ENCODE peak calls at places on chromosomes 6 and 20, in eight cellular contexts. One of them, this sample, is unnamed.

GRCh38 chr20:35571566-35571965 is 29.7 kb downstream of the ERGIC3 start:
- DNase-seq in aorta: no peak
- DNase-seq in naive thymus-derived CD4-positive, alpha-beta T cell: no peak
- DNase-seq in Peyer's patch: no peak
- DNase-seq in MM.1S: no peak
- DNase-seq in CD8-positive, alpha-beta T cell: no peak
- DNase-seq in transverse colon: no peak
- DNase-seq in sigmoid colon: no peak
- DNase-seq in this sample: no peak

GRCh38 chr20:58342104-58342945 is 32.8 kb downstream of the RAB22A start:
- DNase-seq in transverse colon: no peak
- DNase-seq in Peyer's patch: no peak
- DNase-seq in aorta: no peak
- DNase-seq in naive thymus-derived CD4-positive, alpha-beta T cell: no peak
- DNase-seq in CD8-positive, alpha-beta T cell: no peak
- DNase-seq in MM.1S: no peak
- DNase-seq in sigmoid colon: no peak
- DNase-seq in this sample: peak

GRCh38 chr20:52129611-52130010 is 62.0 kb downstream of the ZFP64 start:
- DNase-seq in sigmoid colon: no peak
- DNase-seq in naive thymus-derived CD4-positive, alpha-beta T cell: no peak
- DNase-seq in transverse colon: no peak
- DNase-seq in Peyer's patch: no peak
- DNase-seq in aorta: no peak
- DNase-seq in MM.1S: no peak
- DNase-seq in CD8-positive, alpha-beta T cell: no peak
- DNase-seq in this sample: no peak

GRCh38 chr20:35385733-35386132 is 26.0 kb downstream of the UQCC1 start:
- DNase-seq in Peyer's patch: no peak
- DNase-seq in naive thymus-derived CD4-positive, alpha-beta T cell: no peak
- DNase-seq in MM.1S: no peak
- DNase-seq in transverse colon: no peak
- DNase-seq in CD8-positive, alpha-beta T cell: no peak
- DNase-seq in sigmoid colon: no peak
- DNase-seq in aorta: no peak
- DNase-seq in this sample: no peak

GRCh38 chr6:90078513-90079289 is 184.4 kb downstream of the GJA10 start:
- DNase-seq in aorta: no peak
- DNase-seq in naive thymus-derived CD4-positive, alpha-beta T cell: no peak
- DNase-seq in Peyer's patch: no peak
- DNase-seq in sigmoid colon: no peak
- DNase-seq in MM.1S: no peak
- DNase-seq in CD8-positive, alpha-beta T cell: no peak
- DNase-seq in transverse colon: no peak
- DNase-seq in this sample: no peak

GRCh38 chr6:41334482-41335023 is 855 bp upstream of the NCR2 start:
- DNase-seq in aorta: no peak
- DNase-seq in transverse colon: no peak
- DNase-seq in naive thymus-derived CD4-positive, alpha-beta T cell: no peak
- DNase-seq in MM.1S: no peak
- DNase-seq in sigmoid colon: no peak
- DNase-seq in CD8-positive, alpha-beta T cell: no peak
- DNase-seq in Peyer's patch: no peak
- DNase-seq in this sample: no peak

GRCh38 chr6:50699086-50699886 is 14.0 kb upstream of the TFAP2D start:
- DNase-seq in transverse colon: no peak
- DNase-seq in CD8-positive, alpha-beta T cell: no peak
- DNase-seq in sigmoid colon: no peak
- DNase-seq in Peyer's patch: no peak
- DNase-seq in aorta: no peak
- DNase-seq in MM.1S: no peak
- DNase-seq in naive thymus-derived CD4-positive, alpha-beta T cell: no peak
- DNase-seq in this sample: no peak

GRCh38 chr20:63946986-63947637 is 9.1 kb downstream of the UCKL1 start:
- DNase-seq in naive thymus-derived CD4-positive, alpha-beta T cell: no peak
- DNase-seq in transverse colon: no peak
- DNase-seq in MM.1S: no peak
- DNase-seq in sigmoid colon: peak
- DNase-seq in Peyer's patch: no peak
- DNase-seq in CD8-positive, alpha-beta T cell: no peak
- DNase-seq in aorta: no peak
- DNase-seq in this sample: no peak

GRCh38 chr6:215335-216034 is 76.8 kb upstream of the DUSP22 start:
- DNase-seq in Peyer's patch: no peak
- DNase-seq in sigmoid colon: no peak
- DNase-seq in CD8-positive, alpha-beta T cell: peak
- DNase-seq in transverse colon: no peak
- DNase-seq in naive thymus-derived CD4-positive, alpha-beta T cell: no peak
- DNase-seq in MM.1S: no peak
- DNase-seq in aorta: no peak
- DNase-seq in this sample: no peak

GRCh38 chr6:3693879-3694278 is 57.6 kb downstream of the PXDC1 start:
- DNase-seq in transverse colon: no peak
- DNase-seq in aorta: no peak
- DNase-seq in Peyer's patch: no peak
- DNase-seq in MM.1S: no peak
- DNase-seq in sigmoid colon: no peak
- DNase-seq in CD8-positive, alpha-beta T cell: no peak
- DNase-seq in naive thymus-derived CD4-positive, alpha-beta T cell: no peak
- DNase-seq in this sample: no peak

DNA sequence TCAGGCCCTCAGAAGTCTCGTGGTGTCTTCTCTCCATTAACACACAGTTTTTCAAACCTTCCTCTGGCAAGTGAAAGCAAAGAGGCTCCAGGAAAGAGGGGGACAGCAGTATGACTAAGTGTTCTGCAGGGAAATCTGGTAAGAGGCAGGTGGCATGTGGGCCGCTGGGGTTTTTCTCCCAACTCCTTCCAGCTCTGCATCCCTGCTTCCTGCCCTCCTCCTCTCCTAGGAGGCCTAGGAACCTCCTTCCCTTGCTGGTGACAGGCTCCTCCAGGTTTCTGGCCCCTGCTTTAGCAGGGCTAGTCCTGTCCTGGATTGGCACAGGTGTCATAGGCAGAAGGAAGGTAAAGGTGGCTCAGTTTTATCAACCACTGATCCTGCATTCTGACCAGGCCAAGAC is 7.6 kb upstream of the ITCH start:
- DNase-seq in transverse colon: no peak
- DNase-seq in MM.1S: no peak
- DNase-seq in aorta: no peak
- DNase-seq in Peyer's patch: no peak
- DNase-seq in CD8-positive, alpha-beta T cell: no peak
- DNase-seq in naive thymus-derived CD4-positive, alpha-beta T cell: no peak
- DNase-seq in sigmoid colon: no peak
- DNase-seq in this sample: no peak
- H3K27ac ChIP-seq in transverse colon: no peak
- H3K27ac ChIP-seq in MM.1S: no peak
- H3K27ac ChIP-seq in aorta: no peak
- H3K27ac ChIP-seq in Peyer's patch: no peak
- H3K27ac ChIP-seq in CD8-positive, alpha-beta T cell: no peak
- H3K27ac ChIP-seq in naive thymus-derived CD4-positive, alpha-beta T cell: no peak
- H3K27ac ChIP-seq in sigmoid colon: no peak
- H3K27ac ChIP-seq in this sample: no peak

DNA sequence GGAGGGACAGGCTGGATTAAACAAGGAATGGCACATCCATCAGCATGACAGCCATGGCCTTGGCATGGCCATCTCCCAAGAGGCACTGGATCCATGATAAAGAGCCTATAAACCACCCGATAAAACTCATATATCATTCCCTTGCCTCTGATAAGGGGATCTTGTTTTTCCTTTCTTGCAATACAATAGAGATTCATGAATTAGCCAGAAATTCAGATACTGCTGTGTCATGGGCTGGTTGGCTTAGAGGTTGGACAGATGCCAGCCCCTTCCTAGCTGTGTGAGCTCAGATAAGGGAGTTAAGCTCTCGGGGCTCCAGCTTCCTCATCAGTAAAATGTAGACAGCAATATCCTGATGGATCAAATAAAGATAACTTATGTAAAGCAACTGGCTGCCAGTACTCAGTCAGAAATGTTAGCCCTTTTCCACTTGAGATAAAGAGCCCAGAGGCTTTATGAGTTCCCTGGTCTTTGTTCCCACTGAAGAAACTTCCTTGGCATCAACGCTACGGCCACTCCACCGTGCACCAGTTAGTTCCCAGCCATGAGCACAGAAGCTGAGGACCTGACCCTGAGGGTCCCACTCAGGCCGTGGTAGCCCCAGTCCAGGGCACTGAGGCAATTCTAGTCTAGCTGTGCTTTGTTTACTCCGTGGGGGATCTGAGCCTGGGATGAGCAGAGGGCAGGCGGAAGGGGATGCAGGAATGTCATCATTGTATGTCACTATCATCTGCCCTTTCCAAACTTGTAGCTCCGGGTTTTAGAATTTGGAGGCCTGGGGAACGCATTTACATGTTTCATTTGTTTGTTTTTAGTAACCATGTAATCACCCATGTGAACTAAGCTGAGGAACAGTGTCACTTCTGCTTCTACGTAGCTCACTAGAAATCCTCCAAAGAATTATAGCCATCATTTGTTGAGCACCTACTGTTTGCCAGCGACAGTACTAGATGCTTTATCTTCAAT is 67.2 kb upstream of the TBC1D7 start:
- DNase-seq in aorta: peak
- DNase-seq in transverse colon: peak
- DNase-seq in Peyer's patch: no peak
- DNase-seq in CD8-positive, alpha-beta T cell: no peak
- DNase-seq in naive thymus-derived CD4-positive, alpha-beta T cell: no peak
- DNase-seq in sigmoid colon: peak
- DNase-seq in MM.1S: no peak
- DNase-seq in this sample: peak
- H3K27ac ChIP-seq in aorta: no peak
- H3K27ac ChIP-seq in transverse colon: peak
- H3K27ac ChIP-seq in Peyer's patch: peak
- H3K27ac ChIP-seq in CD8-positive, alpha-beta T cell: no peak
- H3K27ac ChIP-seq in naive thymus-derived CD4-positive, alpha-beta T cell: no peak
- H3K27ac ChIP-seq in sigmoid colon: no peak
- H3K27ac ChIP-seq in MM.1S: no peak
- H3K27ac ChIP-seq in this sample: peak

DNA sequence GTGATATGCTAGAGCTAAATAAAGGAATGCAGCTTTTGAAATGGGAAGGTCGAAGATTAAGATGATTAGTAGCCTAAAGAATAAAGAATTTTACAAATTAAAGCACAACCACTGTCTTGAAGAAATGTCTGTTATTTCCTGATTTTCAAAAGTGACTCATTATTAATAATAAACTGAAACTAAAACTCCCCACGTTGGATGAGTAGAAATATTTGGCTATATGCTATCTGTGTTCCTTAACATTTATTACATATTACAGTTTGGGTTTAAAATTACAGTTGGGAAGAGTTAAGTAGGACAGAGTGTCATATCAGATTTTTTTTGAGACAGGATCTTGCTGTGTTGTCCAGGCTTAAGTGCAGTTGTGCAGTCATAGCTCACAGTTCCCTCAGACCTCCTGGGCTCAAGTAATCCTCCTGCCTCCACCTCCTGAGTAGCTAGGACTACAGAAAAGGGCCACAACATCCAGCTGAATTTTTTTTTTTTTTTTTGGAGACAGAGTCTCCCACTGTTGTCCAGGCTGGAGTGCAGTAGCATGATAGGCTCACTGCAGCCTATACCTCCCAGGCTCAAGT is 47.1 kb downstream of the AKIRIN2 start:
- DNase-seq in naive thymus-derived CD4-positive, alpha-beta T cell: no peak
- DNase-seq in Peyer's patch: no peak
- DNase-seq in CD8-positive, alpha-beta T cell: no peak
- DNase-seq in aorta: no peak
- DNase-seq in transverse colon: no peak
- DNase-seq in MM.1S: no peak
- DNase-seq in sigmoid colon: no peak
- DNase-seq in this sample: no peak
- H3K27ac ChIP-seq in naive thymus-derived CD4-positive, alpha-beta T cell: no peak
- H3K27ac ChIP-seq in Peyer's patch: no peak
- H3K27ac ChIP-seq in CD8-positive, alpha-beta T cell: no peak
- H3K27ac ChIP-seq in aorta: no peak
- H3K27ac ChIP-seq in transverse colon: no peak
- H3K27ac ChIP-seq in MM.1S: no peak
- H3K27ac ChIP-seq in sigmoid colon: no peak
- H3K27ac ChIP-seq in this sample: no peak

DNA sequence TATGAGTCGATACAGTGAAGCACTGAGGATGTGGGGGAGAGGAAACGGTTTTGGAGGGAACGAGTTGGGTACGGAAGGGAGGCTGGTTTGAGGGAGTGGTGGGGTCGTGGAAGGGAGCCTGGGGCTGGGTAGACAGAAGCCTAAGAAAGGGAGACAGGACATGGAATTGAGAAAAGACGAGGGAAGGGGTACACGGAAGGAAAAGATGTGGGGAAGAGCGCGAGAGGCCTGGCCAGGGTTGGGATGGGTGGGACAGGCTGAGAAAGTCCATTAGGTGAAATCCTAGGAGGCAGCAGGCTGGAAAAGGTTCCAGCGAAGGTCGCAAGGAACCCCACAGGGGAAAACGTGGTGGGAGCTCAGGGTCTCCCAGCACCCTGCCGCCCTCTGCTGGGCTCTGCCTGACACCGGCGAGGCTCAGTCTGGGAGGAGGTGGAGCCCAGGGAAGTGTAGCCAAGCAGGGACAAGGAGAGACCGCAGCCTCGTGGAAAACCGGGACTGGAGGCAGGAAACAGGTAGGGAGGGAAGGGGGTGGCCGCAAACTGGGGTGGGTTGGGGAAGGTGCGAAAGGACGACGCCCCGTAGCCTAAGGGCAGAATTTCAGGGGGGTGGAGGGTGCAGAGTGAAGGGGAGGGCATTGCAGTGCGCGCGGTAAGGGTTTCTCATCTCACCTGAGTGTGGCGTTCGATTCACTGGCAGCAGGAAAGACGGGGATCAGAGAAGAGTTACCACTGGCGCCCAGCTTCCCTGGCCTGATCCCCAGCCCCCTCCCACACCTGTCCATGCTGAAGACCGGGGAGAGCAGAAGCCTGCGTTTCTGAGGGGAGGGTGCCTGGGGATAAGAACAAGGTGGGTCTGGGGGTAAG is 4.3 kb downstream of the GABBR1 start:
- DNase-seq in transverse colon: peak
- DNase-seq in CD8-positive, alpha-beta T cell: peak
- DNase-seq in sigmoid colon: peak
- DNase-seq in MM.1S: peak
- DNase-seq in naive thymus-derived CD4-positive, alpha-beta T cell: peak
- DNase-seq in Peyer's patch: peak
- DNase-seq in aorta: peak
- DNase-seq in this sample: peak
- H3K27ac ChIP-seq in transverse colon: peak
- H3K27ac ChIP-seq in CD8-positive, alpha-beta T cell: no peak
- H3K27ac ChIP-seq in sigmoid colon: peak
- H3K27ac ChIP-seq in MM.1S: no peak
- H3K27ac ChIP-seq in naive thymus-derived CD4-positive, alpha-beta T cell: peak
- H3K27ac ChIP-seq in Peyer's patch: peak
- H3K27ac ChIP-seq in aorta: no peak
- H3K27ac ChIP-seq in this sample: peak